ENCODE peak calls at places on chromosomes 4 and X, in seven cellular contexts. One of them, this sample, is unnamed.

GRCh38 chrX:45351478-45351877 is 150.8 kb upstream of the DIPK2B start:
- DNase-seq in head of caudate nucleus: no peak
- DNase-seq in NCI-H187: no peak
- DNase-seq in Right ventricle myocardium superior: no peak
- DNase-seq in osteoblast: no peak
- DNase-seq in GM23248: peak
- DNase-seq in mesothelial cell of epicardium: no peak
- DNase-seq in this sample: no peak

GRCh38 chrX:109187473-109188168 is 294.3 kb downstream of the GUCY2F start:
- DNase-seq in head of caudate nucleus: no peak
- DNase-seq in GM23248: no peak
- DNase-seq in mesothelial cell of epicardium: no peak
- DNase-seq in Right ventricle myocardium superior: no peak
- DNase-seq in osteoblast: no peak
- DNase-seq in NCI-H187: peak
- DNase-seq in this sample: no peak

GRCh38 chr4:41709844-41710481 is 38.6 kb downstream of the PHOX2B start:
- DNase-seq in head of caudate nucleus: no peak
- DNase-seq in NCI-H187: peak
- DNase-seq in Right ventricle myocardium superior: no peak
- DNase-seq in GM23248: peak
- DNase-seq in mesothelial cell of epicardium: no peak
- DNase-seq in osteoblast: peak
- DNase-seq in this sample: no peak

GRCh38 chr4:179625391-179625790 is 2183.2 kb upstream of the AGA start:
- DNase-seq in osteoblast: no peak
- DNase-seq in GM23248: peak
- DNase-seq in mesothelial cell of epicardium: no peak
- DNase-seq in NCI-H187: no peak
- DNase-seq in head of caudate nucleus: peak
- DNase-seq in Right ventricle myocardium superior: no peak
- DNase-seq in this sample: no peak

GRCh38 chr4:2320152-2320551 is 58.2 kb upstream of the MXD4 start:
- DNase-seq in mesothelial cell of epicardium: no peak
- DNase-seq in GM23248: no peak
- DNase-seq in osteoblast: no peak
- DNase-seq in head of caudate nucleus: no peak
- DNase-seq in NCI-H187: no peak
- DNase-seq in Right ventricle myocardium superior: no peak
- DNase-seq in this sample: no peak

GRCh38 chr4:128979934-128980333 is 113.4 kb downstream of the SCLT1 start:
- DNase-seq in NCI-H187: no peak
- DNase-seq in head of caudate nucleus: no peak
- DNase-seq in osteoblast: peak
- DNase-seq in GM23248: peak
- DNase-seq in Right ventricle myocardium superior: no peak
- DNase-seq in mesothelial cell of epicardium: no peak
- DNase-seq in this sample: no peak

GRCh38 chr4:165532976-165533375 is 154.2 kb downstream of the CPE start:
- DNase-seq in GM23248: no peak
- DNase-seq in NCI-H187: no peak
- DNase-seq in osteoblast: no peak
- DNase-seq in Right ventricle myocardium superior: no peak
- DNase-seq in mesothelial cell of epicardium: no peak
- DNase-seq in head of caudate nucleus: no peak
- DNase-seq in this sample: no peak

GRCh38 chrX:106897259-106897658 is 5.9 kb downstream of the RIPPLY1 start:
- DNase-seq in mesothelial cell of epicardium: no peak
- DNase-seq in GM23248: peak
- DNase-seq in Right ventricle myocardium superior: no peak
- DNase-seq in head of caudate nucleus: no peak
- DNase-seq in NCI-H187: no peak
- DNase-seq in osteoblast: peak
- DNase-seq in this sample: no peak

GRCh38 chr4:113292371-113293042 is 243.1 kb downstream of the ANK2 start:
- DNase-seq in mesothelial cell of epicardium: no peak
- DNase-seq in Right ventricle myocardium superior: peak
- DNase-seq in GM23248: peak
- DNase-seq in osteoblast: no peak
- DNase-seq in NCI-H187: peak
- DNase-seq in head of caudate nucleus: peak
- DNase-seq in this sample: no peak

GRCh38 chr4:26229974-26230373 is 90.8 kb upstream of the RBPJ start:
- DNase-seq in osteoblast: no peak
- DNase-seq in Right ventricle myocardium superior: no peak
- DNase-seq in mesothelial cell of epicardium: no peak
- DNase-seq in head of caudate nucleus: no peak
- DNase-seq in NCI-H187: no peak
- DNase-seq in GM23248: no peak
- DNase-seq in this sample: no peak

GRCh38 chr4:145176641-145177432 is 3.6 kb downstream of the OTUD4 start:
- DNase-seq in Right ventricle myocardium superior: no peak
- DNase-seq in mesothelial cell of epicardium: no peak
- DNase-seq in head of caudate nucleus: no peak
- DNase-seq in osteoblast: no peak
- DNase-seq in GM23248: peak
- DNase-seq in NCI-H187: no peak
- DNase-seq in this sample: no peak

GRCh38 chrX:38326086-38326485 is 1.2 kb downstream of the RPGR start:
- DNase-seq in osteoblast: no peak
- DNase-seq in GM23248: peak
- DNase-seq in head of caudate nucleus: no peak
- DNase-seq in mesothelial cell of epicardium: no peak
- DNase-seq in NCI-H187: no peak
- DNase-seq in Right ventricle myocardium superior: no peak
- DNase-seq in this sample: no peak

GRCh38 chrX:85379174-85379907 is at the start of gene POF1B:
- DNase-seq in mesothelial cell of epicardium: no peak
- DNase-seq in NCI-H187: no peak
- DNase-seq in GM23248: no peak
- DNase-seq in Right ventricle myocardium superior: no peak
- DNase-seq in head of caudate nucleus: no peak
- DNase-seq in osteoblast: no peak
- DNase-seq in this sample: no peak

GRCh38 chr4:180923476-180923875 is 1319.7 kb upstream of the TENM3 start:
- DNase-seq in mesothelial cell of epicardium: no peak
- DNase-seq in GM23248: peak
- DNase-seq in NCI-H187: no peak
- DNase-seq in osteoblast: peak
- DNase-seq in head of caudate nucleus: no peak
- DNase-seq in Right ventricle myocardium superior: no peak
- DNase-seq in this sample: no peak

GRCh38 chr4:26779674-26780073 is 81.0 kb upstream of the STIM2 start:
- DNase-seq in GM23248: peak
- DNase-seq in NCI-H187: no peak
- DNase-seq in Right ventricle myocardium superior: no peak
- DNase-seq in osteoblast: peak
- DNase-seq in head of caudate nucleus: no peak
- DNase-seq in mesothelial cell of epicardium: no peak
- DNase-seq in this sample: no peak

GRCh38 chr4:74540193-74540592 is 95.3 kb downstream of the AREG start:
- DNase-seq in head of caudate nucleus: no peak
- DNase-seq in GM23248: peak
- DNase-seq in NCI-H187: no peak
- DNase-seq in osteoblast: no peak
- DNase-seq in Right ventricle myocardium superior: no peak
- DNase-seq in mesothelial cell of epicardium: no peak
- DNase-seq in this sample: no peak

GRCh38 chr4:94472056-94472826 is 20.5 kb downstream of the PDLIM5 start:
- DNase-seq in mesothelial cell of epicardium: no peak
- DNase-seq in head of caudate nucleus: no peak
- DNase-seq in osteoblast: no peak
- DNase-seq in NCI-H187: no peak
- DNase-seq in GM23248: peak
- DNase-seq in Right ventricle myocardium superior: no peak
- DNase-seq in this sample: no peak

GRCh38 chrX:14291626-14292025 is 237.7 kb upstream of the GLRA2 start:
- DNase-seq in Right ventricle myocardium superior: no peak
- DNase-seq in GM23248: no peak
- DNase-seq in NCI-H187: no peak
- DNase-seq in osteoblast: no peak
- DNase-seq in mesothelial cell of epicardium: no peak
- DNase-seq in head of caudate nucleus: no peak
- DNase-seq in this sample: no peak

GRCh38 chr4:81164623-81165416 is 50.2 kb downstream of the PRKG2 start:
- DNase-seq in mesothelial cell of epicardium: no peak
- DNase-seq in GM23248: peak
- DNase-seq in osteoblast: no peak
- DNase-seq in Right ventricle myocardium superior: no peak
- DNase-seq in head of caudate nucleus: no peak
- DNase-seq in NCI-H187: no peak
- DNase-seq in this sample: no peak

GRCh38 chr4:128571747-128572146 is 237.8 kb upstream of the JADE1 start:
- DNase-seq in NCI-H187: no peak
- DNase-seq in head of caudate nucleus: no peak
- DNase-seq in Right ventricle myocardium superior: no peak
- DNase-seq in mesothelial cell of epicardium: no peak
- DNase-seq in GM23248: peak
- DNase-seq in osteoblast: peak
- DNase-seq in this sample: no peak

GRCh38 chr4:70152088-70152487 is 1.9 kb upstream of the PRR27 start:
- DNase-seq in NCI-H187: no peak
- DNase-seq in mesothelial cell of epicardium: no peak
- DNase-seq in osteoblast: no peak
- DNase-seq in Right ventricle myocardium superior: no peak
- DNase-seq in GM23248: no peak
- DNase-seq in head of caudate nucleus: no peak
- DNase-seq in this sample: no peak

GRCh38 chr4:155593793-155594192 is 72.9 kb upstream of the GUCY1A1 start:
- DNase-seq in GM23248: no peak
- DNase-seq in head of caudate nucleus: no peak
- DNase-seq in NCI-H187: no peak
- DNase-seq in mesothelial cell of epicardium: no peak
- DNase-seq in Right ventricle myocardium superior: no peak
- DNase-seq in osteoblast: no peak
- DNase-seq in this sample: no peak

GRCh38 chrX:144259054-144259453 is 375.2 kb downstream of the UBE2NL start:
- DNase-seq in head of caudate nucleus: no peak
- DNase-seq in GM23248: no peak
- DNase-seq in Right ventricle myocardium superior: no peak
- DNase-seq in mesothelial cell of epicardium: no peak
- DNase-seq in osteoblast: no peak
- DNase-seq in NCI-H187: no peak
- DNase-seq in this sample: no peak

GRCh38 chr4:177964693-177965168 is 522.5 kb upstream of the AGA start:
- DNase-seq in GM23248: no peak
- DNase-seq in osteoblast: no peak
- DNase-seq in mesothelial cell of epicardium: no peak
- DNase-seq in Right ventricle myocardium superior: no peak
- DNase-seq in NCI-H187: no peak
- DNase-seq in head of caudate nucleus: no peak
- DNase-seq in this sample: no peak

GRCh38 chr4:17347445-17347844 is 164.4 kb downstream of the QDPR start:
- DNase-seq in head of caudate nucleus: peak
- DNase-seq in osteoblast: peak
- DNase-seq in Right ventricle myocardium superior: no peak
- DNase-seq in mesothelial cell of epicardium: no peak
- DNase-seq in GM23248: peak
- DNase-seq in NCI-H187: no peak
- DNase-seq in this sample: no peak

GRCh38 chr4:2085496-2085901 is 26.4 kb downstream of the NAT8L start:
- DNase-seq in GM23248: no peak
- DNase-seq in NCI-H187: no peak
- DNase-seq in head of caudate nucleus: no peak
- DNase-seq in mesothelial cell of epicardium: peak
- DNase-seq in osteoblast: peak
- DNase-seq in Right ventricle myocardium superior: no peak
- DNase-seq in this sample: no peak

GRCh38 chr4:13956947-13957346 is 329.4 kb upstream of the BOD1L1 start:
- DNase-seq in Right ventricle myocardium superior: no peak
- DNase-seq in NCI-H187: no peak
- DNase-seq in GM23248: no peak
- DNase-seq in osteoblast: no peak
- DNase-seq in head of caudate nucleus: no peak
- DNase-seq in mesothelial cell of epicardium: no peak
- DNase-seq in this sample: no peak

GRCh38 chrX:30906726-30907125 is 17.7 kb upstream of the TAB3 start:
- DNase-seq in GM23248: peak
- DNase-seq in osteoblast: no peak
- DNase-seq in head of caudate nucleus: no peak
- DNase-seq in NCI-H187: no peak
- DNase-seq in Right ventricle myocardium superior: no peak
- DNase-seq in mesothelial cell of epicardium: no peak
- DNase-seq in this sample: no peak

GRCh38 chr4:110518889-110519490 is 43.0 kb downstream of the ENPEP start:
- DNase-seq in GM23248: peak
- DNase-seq in Right ventricle myocardium superior: no peak
- DNase-seq in mesothelial cell of epicardium: no peak
- DNase-seq in head of caudate nucleus: peak
- DNase-seq in NCI-H187: peak
- DNase-seq in osteoblast: no peak
- DNase-seq in this sample: no peak

GRCh38 chr4:166941629-166942028 is 292.7 kb downstream of the SPOCK3 start:
- DNase-seq in head of caudate nucleus: no peak
- DNase-seq in NCI-H187: no peak
- DNase-seq in GM23248: no peak
- DNase-seq in osteoblast: no peak
- DNase-seq in mesothelial cell of epicardium: no peak
- DNase-seq in Right ventricle myocardium superior: no peak
- DNase-seq in this sample: no peak

GRCh38 chr4:19735012-19735411 is 516.7 kb upstream of the SLIT2 start:
- DNase-seq in Right ventricle myocardium superior: no peak
- DNase-seq in head of caudate nucleus: no peak
- DNase-seq in osteoblast: no peak
- DNase-seq in GM23248: peak
- DNase-seq in NCI-H187: no peak
- DNase-seq in mesothelial cell of epicardium: no peak
- DNase-seq in this sample: no peak

GRCh38 chr4:14338866-14339265 is 663.4 kb upstream of the CPEB2 start:
- DNase-seq in osteoblast: no peak
- DNase-seq in head of caudate nucleus: no peak
- DNase-seq in GM23248: no peak
- DNase-seq in NCI-H187: no peak
- DNase-seq in Right ventricle myocardium superior: no peak
- DNase-seq in mesothelial cell of epicardium: no peak
- DNase-seq in this sample: no peak

GRCh38 chr4:128427832-128428366 is 140.3 kb upstream of the PGRMC2 start:
- DNase-seq in mesothelial cell of epicardium: no peak
- DNase-seq in NCI-H187: no peak
- DNase-seq in osteoblast: peak
- DNase-seq in GM23248: peak
- DNase-seq in head of caudate nucleus: no peak
- DNase-seq in Right ventricle myocardium superior: no peak
- DNase-seq in this sample: peak

This sample was measured in CMK.